ENCODE peak calls at places on chromosomes 13 and 19, in ten cellular contexts. Q is ovary; S is amniotic stem cell; W is activated naive CD8-positive, alpha-beta T cell treated with anti-CD3 and anti-CD28 coated beads for 36 hours; A is stromal cell of bone marrow; T is occipital lobe; M is CD8-positive, alpha-beta memory T cell; L is choroid plexus epithelial cell; U is AG09309; N is AG04449. K is an unnamed sample.

GRCh38 chr13:94236876-94237275 is 242.6 kb downstream of the DCT start:
- DNase-seq in Q (no peak), S (no peak), W (peak), A (no peak), T (no peak), M (no peak), L (peak), U (no peak), N (no peak), K (no peak)

GRCh38 chr13:71874490-71874889 is 7.5 kb upstream of the DACH1 start:
- DNase-seq in Q (no peak), S (no peak), W (no peak), A (no peak), T (no peak), M (no peak), L (no peak), U (no peak), N (no peak), K (no peak)

GRCh38 chr19:9151367-9151766 is 11.2 kb downstream of the ZNF317 start:
- DNase-seq in Q (no peak), S (no peak), W (no peak), A (no peak), T (no peak), M (peak), L (no peak), U (no peak), N (no peak), K (no peak)

GRCh38 chr13:96652506-96652905 is 341.8 kb downstream of the OXGR1 start:
- DNase-seq in Q (no peak), S (no peak), W (no peak), A (no peak), T (no peak), M (no peak), L (peak), U (no peak), N (no peak), K (no peak)

GRCh38 chr19:9914315-9915207 is 21.8 kb downstream of the OLFM2 start:
- DNase-seq in Q (peak), S (peak), W (peak), A (peak), T (peak), M (peak), L (peak), U (no peak), N (peak), K (peak)

GRCh38 chr19:48815870-48816501 is 5.2 kb upstream of the BCAT2 start:
- DNase-seq in Q (no peak), S (no peak), W (no peak), A (no peak), T (no peak), M (no peak), L (peak), U (no peak), N (no peak), K (no peak)

GRCh38 chr13:27359203-27359821 is 65.1 kb upstream of the GTF3A start:
- DNase-seq in Q (peak), S (peak), W (peak), A (no peak), T (peak), M (peak), L (peak), U (no peak), N (no peak), K (no peak)

GRCh38 chr13:20585371-20585770 is 18.4 kb downstream of the IFT88 start:
- DNase-seq in Q (no peak), S (no peak), W (no peak), A (no peak), T (no peak), M (no peak), L (no peak), U (no peak), N (no peak), K (no peak)

GRCh38 chr19:18607222-18608101 is 863 bp upstream of the CRLF1 start:
- DNase-seq in Q (no peak), S (no peak), W (no peak), A (no peak), T (no peak), M (no peak), L (no peak), U (no peak), N (no peak), K (no peak)

GRCh38 chr19:44723952-44724319 is 24.6 kb upstream of the BCL3 start:
- DNase-seq in Q (peak), S (peak), W (peak), A (peak), T (peak), M (peak), L (peak), U (no peak), N (no peak), K (peak)

GRCh38 chr19:29260477-29261317 is 47.7 kb upstream of the UQCRFS1 start:
- DNase-seq in Q (no peak), S (no peak), W (peak), A (no peak), T (no peak), M (no peak), L (peak), U (no peak), N (no peak), K (no peak)

GRCh38 chr13:24861617-24862362 is 97.8 kb downstream of the RNF17 start:
- DNase-seq in Q (no peak), S (no peak), W (no peak), A (no peak), T (no peak), M (no peak), L (no peak), U (no peak), N (no peak), K (no peak)

GRCh38 chr19:3175761-3176714 is 2.5 kb upstream of the S1PR4 start:
- DNase-seq in Q (no peak), S (peak), W (no peak), A (no peak), T (no peak), M (peak), L (peak), U (peak), N (peak), K (no peak)

GRCh38 chr13:48906200-48906599 is 69.5 kb upstream of the FNDC3A start:
- DNase-seq in Q (no peak), S (no peak), W (no peak), A (no peak), T (no peak), M (no peak), L (no peak), U (no peak), N (no peak), K (no peak)

GRCh38 chr19:16015805-16016173 is 60.5 kb upstream of the TPM4 start:
- DNase-seq in Q (no peak), S (no peak), W (no peak), A (no peak), T (no peak), M (no peak), L (no peak), U (no peak), N (no peak), K (no peak)

GRCh38 chr19:48315712-48316111 is 9.6 kb upstream of the EMP3 start:
- DNase-seq in Q (no peak), S (no peak), W (no peak), A (no peak), T (no peak), M (no peak), L (no peak), U (no peak), N (no peak), K (no peak)

GRCh38 chr13:33228645-33229445 is 56.7 kb downstream of the STARD13 start:
- DNase-seq in Q (no peak), S (no peak), W (no peak), A (no peak), T (no peak), M (no peak), L (peak), U (no peak), N (no peak), K (no peak)

GRCh38 chr13:93561553-93561952 is 334.9 kb downstream of the GPC6 start:
- DNase-seq in Q (no peak), S (no peak), W (no peak), A (no peak), T (no peak), M (no peak), L (no peak), U (no peak), N (no peak), K (no peak)

GRCh38 chr13:77093735-77094134 is 66.8 kb upstream of the FBXL3 start:
- DNase-seq in Q (no peak), S (no peak), W (no peak), A (no peak), T (no peak), M (no peak), L (no peak), U (no peak), N (no peak), K (no peak)

GRCh38 chr19:17475541-17476115 is 5.3 kb downstream of the SLC27A1 start:
- DNase-seq in Q (no peak), S (no peak), W (no peak), A (peak), T (peak), M (no peak), L (peak), U (no peak), N (no peak), K (no peak)

GRCh38 chr13:111937763-111938375 is 129.1 kb upstream of the SOX1 start:
- DNase-seq in Q (no peak), S (no peak), W (no peak), A (no peak), T (no peak), M (no peak), L (no peak), U (no peak), N (no peak), K (no peak)

GRCh38 chr19:54388001-54388802 is 23.5 kb upstream of the LAIR1 start:
- DNase-seq in Q (no peak), S (no peak), W (peak), A (no peak), T (no peak), M (peak), L (peak), U (no peak), N (no peak), K (no peak)

GRCh38 chr19:6423499-6424189 is 967 bp downstream of the KHSRP start:
- DNase-seq in Q (peak), S (no peak), W (peak), A (no peak), T (no peak), M (no peak), L (peak), U (no peak), N (peak), K (no peak)

GRCh38 chr19:42233106-42233505 is 9.3 kb downstream of the GSK3A start:
- DNase-seq in Q (no peak), S (no peak), W (no peak), A (no peak), T (no peak), M (no peak), L (no peak), U (no peak), N (no peak), K (no peak)

GRCh38 chr13:47397739-47398138 is 500.9 kb upstream of the HTR2A start:
- DNase-seq in Q (no peak), S (no peak), W (no peak), A (no peak), T (no peak), M (no peak), L (peak), U (no peak), N (no peak), K (no peak)

GRCh38 chr19:55500368-55500952 is 12.2 kb downstream of the SSC5D start:
- DNase-seq in Q (no peak), S (no peak), W (no peak), A (no peak), T (no peak), M (no peak), L (no peak), U (no peak), N (no peak), K (no peak)

GRCh38 chr13:40597735-40598365 is 68.6 kb downstream of the FOXO1 start:
- DNase-seq in Q (no peak), S (no peak), W (no peak), A (no peak), T (no peak), M (no peak), L (no peak), U (no peak), N (no peak), K (no peak)

GRCh38 chr19:58033741-58034475 is at the start of gene ZSCAN1:
- DNase-seq in Q (peak), S (no peak), W (peak), A (peak), T (peak), M (peak), L (peak), U (no peak), N (peak), K (no peak)

GRCh38 chr13:90403330-90404082 is 944.0 kb upstream of the MIR17HG start:
- DNase-seq in Q (no peak), S (no peak), W (no peak), A (no peak), T (no peak), M (no peak), L (no peak), U (no peak), N (no peak), K (no peak)

GRCh38 chr19:12847159-12848139 is 9.1 kb downstream of the MAST1 start:
- DNase-seq in Q (peak), S (peak), W (peak), A (peak), T (peak), M (peak), L (peak), U (peak), N (peak), K (peak)